ENCODE peak calls at places on chromosomes 1 and 21, in nine cellular contexts. R is GM10248, C is dorsolateral prefrontal cortex, L is A549, O is omental fat pad, A is colonic mucosa, D is fibroblast of villous mesenchyme, N is epithelial cell of esophagus, S is GM12864. B is an unnamed sample.

GRCh38 chr1:44803312-44804095 is 3.3 kb downstream of the PLK3 start:
- DNase-seq in R (no peak), C (no peak), L (no peak), O (no peak), A (no peak), D (no peak), N (no peak), S (no peak), B (no peak)

GRCh38 chr1:218344814-218345672 is at the start of gene TGFB2:
- DNase-seq in R (peak), C (no peak), L (peak), O (no peak), A (peak), D (peak), N (peak), S (no peak), B (peak)

GRCh38 chr1:20981903-20982695 is 194.6 kb downstream of the EIF4G3 start:
- DNase-seq in R (no peak), C (no peak), L (no peak), O (no peak), A (no peak), D (peak), N (peak), S (no peak), B (peak)

GRCh38 chr1:27536004-27536757 is 46.2 kb upstream of the WASF2 start:
- DNase-seq in R (no peak), C (peak), L (no peak), O (no peak), A (no peak), D (no peak), N (no peak), S (no peak), B (no peak)

GRCh38 chr1:241600496-241600901 is 39.7 kb downstream of the CHML start:
- DNase-seq in R (peak), C (no peak), L (no peak), O (no peak), A (no peak), D (peak), N (peak), S (peak), B (peak)

GRCh38 chr1:193310569-193310968 is 124.2 kb upstream of the B3GALT2 start:
- DNase-seq in R (no peak), C (no peak), L (no peak), O (no peak), A (peak), D (no peak), N (no peak), S (no peak), B (no peak)

GRCh38 chr1:60972841-60973364 is 109.5 kb upstream of the NFIA start:
- DNase-seq in R (no peak), C (no peak), L (no peak), O (no peak), A (no peak), D (peak), N (peak), S (no peak), B (peak)

GRCh38 chr1:108884968-108885367 is 8.2 kb downstream of the GPSM2 start:
- DNase-seq in R (no peak), C (no peak), L (no peak), O (no peak), A (no peak), D (no peak), N (no peak), S (no peak), B (no peak)

GRCh38 chr1:17276568-17276967 is 27.7 kb downstream of the PADI3 start:
- DNase-seq in R (no peak), C (no peak), L (peak), O (no peak), A (no peak), D (no peak), N (peak), S (no peak), B (peak)

GRCh38 chr1:10824821-10825540 is 28.5 kb upstream of the CASZ1 start:
- DNase-seq in R (no peak), C (no peak), L (peak), O (no peak), A (no peak), D (peak), N (peak), S (no peak), B (peak)

GRCh38 chr1:244863491-244864252 is 671 bp downstream of the HNRNPU start:
- DNase-seq in R (no peak), C (no peak), L (no peak), O (no peak), A (peak), D (peak), N (peak), S (no peak), B (no peak)

GRCh38 chr1:3604468-3604974 is 6.8 kb downstream of the MEGF6 start:
- DNase-seq in R (no peak), C (no peak), L (no peak), O (no peak), A (no peak), D (no peak), N (no peak), S (no peak), B (no peak)

GRCh38 chr1:27487927-27488522 is 1.9 kb downstream of the WASF2 start:
- DNase-seq in R (no peak), C (no peak), L (no peak), O (no peak), A (no peak), D (no peak), N (peak), S (no peak), B (no peak)

GRCh38 chr1:154910851-154911250 is 25.7 kb downstream of the PMVK start:
- DNase-seq in R (no peak), C (no peak), L (no peak), O (no peak), A (no peak), D (no peak), N (peak), S (no peak), B (no peak)

GRCh38 chr21:31798842-31799691 is 67.1 kb upstream of the SCAF4 start:
- DNase-seq in R (no peak), C (no peak), L (no peak), O (no peak), A (no peak), D (no peak), N (peak), S (no peak), B (no peak)

GRCh38 chr21:31397515-31397926 is 53.5 kb upstream of the TIAM1 start:
- DNase-seq in R (no peak), C (no peak), L (no peak), O (no peak), A (peak), D (no peak), N (no peak), S (no peak), B (no peak)

GRCh38 chr21:16330340-16331319 is 600.8 kb downstream of the USP25 start:
- DNase-seq in R (peak), C (no peak), L (peak), O (no peak), A (peak), D (peak), N (peak), S (peak), B (peak)

GRCh38 chr1:39410915-39411436 is 80.5 kb upstream of the BMP8A start:
- DNase-seq in R (peak), C (peak), L (peak), O (peak), A (peak), D (peak), N (peak), S (no peak), B (peak)

GRCh38 chr1:234598974-234599616 is 10.9 kb downstream of the IRF2BP2 start:
- DNase-seq in R (no peak), C (no peak), L (no peak), O (no peak), A (no peak), D (no peak), N (peak), S (no peak), B (no peak)

GRCh38 chr1:117365350-117366280 is 1.6 kb upstream of the MAN1A2 start:
- DNase-seq in R (no peak), C (no peak), L (no peak), O (no peak), A (no peak), D (no peak), N (no peak), S (no peak), B (peak)

GRCh38 chr1:243818978-243819377 is 31.1 kb downstream of the AKT3 start:
- DNase-seq in R (no peak), C (no peak), L (no peak), O (no peak), A (no peak), D (no peak), N (no peak), S (no peak), B (no peak)

GRCh38 chr1:243814718-243815117 is 35.3 kb downstream of the AKT3 start:
- DNase-seq in R (no peak), C (no peak), L (no peak), O (no peak), A (no peak), D (no peak), N (no peak), S (no peak), B (no peak)

GRCh38 chr1:243821177-243821680 is 28.8 kb downstream of the AKT3 start:
- DNase-seq in R (no peak), C (no peak), L (no peak), O (no peak), A (no peak), D (no peak), N (no peak), S (no peak), B (no peak)

DNA sequence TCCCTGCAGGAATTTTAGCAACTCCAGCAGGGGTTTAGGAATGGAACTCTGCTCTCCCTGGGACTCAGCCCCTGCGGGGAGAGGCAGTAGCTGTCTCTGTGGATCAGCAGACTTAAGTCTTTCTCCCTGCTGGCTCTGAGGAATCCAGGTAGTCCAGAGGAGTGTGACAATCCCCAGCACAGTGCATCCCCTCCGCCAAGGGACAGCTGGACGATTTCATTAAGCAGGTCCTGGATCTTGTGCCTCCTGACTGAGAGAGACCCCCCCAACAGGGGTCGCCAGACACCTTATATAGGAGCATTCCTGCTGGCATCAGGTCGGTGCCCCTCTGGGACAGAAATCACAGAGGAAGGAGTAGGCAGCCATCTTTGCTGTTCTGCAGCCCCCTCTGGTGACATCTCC is 30.6 kb downstream of the AKT3 start:
- DNase-seq in R (no peak), C (no peak), L (no peak), O (no peak), A (no peak), D (no peak), N (no peak), S (no peak), B (no peak)
- TF ChIP-seq CTCF in R (no peak), C (no peak), L (no peak), O (no peak), A (no peak), D (no peak), N (no peak), S (no peak), B (no peak)

GRCh38 chr1:48547521-48547920 is 75.5 kb upstream of the SPATA6 start:
- DNase-seq in R (no peak), C (no peak), L (no peak), O (no peak), A (no peak), D (no peak), N (no peak), S (no peak), B (no peak)

GRCh38 chr1:48556161-48556850 is 84.3 kb upstream of the SPATA6 start:
- DNase-seq in R (no peak), C (no peak), L (no peak), O (no peak), A (no peak), D (no peak), N (peak), S (no peak), B (no peak)

GRCh38 chr1:48552903-48553626 is 81.1 kb upstream of the SPATA6 start:
- DNase-seq in R (no peak), C (no peak), L (no peak), O (no peak), A (no peak), D (no peak), N (no peak), S (no peak), B (no peak)

GRCh38 chr1:48555271-48555670 is 83.3 kb upstream of the SPATA6 start:
- DNase-seq in R (no peak), C (no peak), L (no peak), O (no peak), A (no peak), D (no peak), N (peak), S (no peak), B (no peak)

GRCh38 chr1:48552420-48552819 is 80.4 kb upstream of the SPATA6 start:
- DNase-seq in R (no peak), C (peak), L (no peak), O (no peak), A (no peak), D (no peak), N (peak), S (no peak), B (peak)
- TF ChIP-seq CTCF in R (peak), C (peak), L (peak), O (no peak), A (no peak), D (no peak), N (peak), S (peak), B (peak)

GRCh38 chr1:91026320-91026719 is 4.5 kb upstream of the ZNF644 start:
- DNase-seq in R (peak), C (no peak), L (no peak), O (no peak), A (no peak), D (no peak), N (no peak), S (peak), B (no peak)

GRCh38 chr1:91021686-91022517 is at the start of gene ZNF644:
- DNase-seq in R (peak), C (peak), L (peak), O (peak), A (peak), D (peak), N (peak), S (peak), B (peak)

GRCh38 chr1:91024501-91025119 is 2.8 kb upstream of the ZNF644 start:
- DNase-seq in R (no peak), C (no peak), L (no peak), O (no peak), A (no peak), D (no peak), N (no peak), S (no peak), B (no peak)

GRCh38 chr1:91022518-91022929 is 689 bp upstream of the ZNF644 start:
- DNase-seq in R (no peak), C (no peak), L (no peak), O (no peak), A (no peak), D (no peak), N (no peak), S (no peak), B (no peak)

DNA sequence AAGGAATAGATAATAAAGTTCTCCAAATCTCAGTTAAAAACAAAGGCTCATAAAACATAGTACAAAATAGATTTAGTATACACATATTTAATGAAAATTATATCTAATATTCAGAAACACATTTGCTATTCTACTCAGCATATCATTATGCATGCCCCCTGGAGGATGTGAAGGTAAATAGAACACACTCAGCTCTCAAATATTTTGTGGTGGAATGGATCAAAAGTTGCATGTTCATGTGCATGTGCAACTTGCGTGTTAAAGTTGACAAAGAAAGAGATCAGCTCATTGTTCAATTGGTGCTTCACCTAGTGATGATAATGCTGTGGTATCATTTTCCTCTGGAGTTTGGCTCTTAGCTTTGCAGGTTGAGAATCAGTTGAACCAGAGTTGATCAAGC is 4.9 kb upstream of the ZNF644 start:
- DNase-seq in R (no peak), C (no peak), L (no peak), O (no peak), A (no peak), D (peak), N (peak), S (no peak), B (peak)
- TF ChIP-seq CTCF in R (peak), C (no peak), L (no peak), O (no peak), A (peak), D (peak), N (peak), S (peak), B (peak)

GRCh38 chr1:18581420-18581880 is 49.2 kb upstream of the PAX7 start:
- DNase-seq in R (peak), C (peak), L (peak), O (no peak), A (peak), D (no peak), N (peak), S (no peak), B (peak)
- TF ChIP-seq CTCF in R (peak), C (peak), L (peak), O (no peak), A (peak), D (peak), N (peak), S (peak), B (peak)

GRCh38 chr1:1788646-1789431 is 10.6 kb upstream of the NADK start:
- DNase-seq in R (no peak), C (no peak), L (peak), O (no peak), A (peak), D (peak), N (peak), S (no peak), B (peak)
- TF ChIP-seq CTCF in R (peak), C (no peak), L (no peak), O (no peak), A (no peak), D (peak), N (peak), S (peak), B (peak)